ENCODE peak calls at places on chromosomes 13 and 19, in ten cellular contexts. S, H, Z, F, V, B, U, K, A and D are unnamed samples.

GRCh38 chr19:11064831-11065303 is 24.4 kb upstream of the LDLR start:
- DNase-seq in S (no peak), H (peak; percentile 23), Z (no peak), F (no peak), V (no peak), B (no peak), U (no peak), K (no peak), A (no peak), D (no peak)

GRCh38 chr13:111904701-111905608 is 162.0 kb upstream of the SOX1 start:
- DNase-seq in S (no peak), H (no peak), Z (no peak), F (no peak), V (peak; percentile 28), B (peak; percentile 15), U (no peak), K (no peak), A (no peak), D (no peak)

GRCh38 chr19:17406039-17406886 is 833 bp upstream of the BST2 start:
- DNase-seq in S (no peak), H (peak; percentile 86), Z (no peak), F (no peak), V (no peak), B (no peak), U (peak; percentile 13), K (peak; percentile 92), A (no peak), D (no peak)

GRCh38 chr13:75186384-75186783 is 295.6 kb downstream of the TBC1D4 start:
- DNase-seq in S (no peak), H (no peak), Z (no peak), F (no peak), V (no peak), B (no peak), U (no peak), K (no peak), A (no peak), D (no peak)

GRCh38 chr13:64935441-64935840 is 2294.7 kb downstream of the PCDH9 start:
- DNase-seq in S (no peak), H (no peak), Z (no peak), F (no peak), V (no peak), B (no peak), U (no peak), K (no peak), A (no peak), D (no peak)

GRCh38 chr19:11821474-11821873 is 7.4 kb downstream of the ZNF440 start:
- DNase-seq in S (no peak), H (no peak), Z (no peak), F (no peak), V (no peak), B (no peak), U (no peak), K (peak; percentile 51), A (no peak), D (peak; percentile 53)

GRCh38 chr19:10624585-10624984 is 768 bp upstream of the SLC44A2 start:
- DNase-seq in S (peak; percentile 18), H (no peak), Z (peak; percentile 21), F (no peak), V (no peak), B (no peak), U (no peak), K (no peak), A (no peak), D (no peak)

GRCh38 chr13:99303863-99304521 is 3.2 kb downstream of the GPR183 start:
- DNase-seq in S (no peak), H (no peak), Z (peak; percentile 31), F (peak; percentile 36), V (no peak), B (no peak), U (peak; percentile 65), K (peak; percentile 63), A (no peak), D (no peak)

GRCh38 chr13:76790519-76791289 is 95.5 kb downstream of the KCTD12 start:
- DNase-seq in S (no peak), H (no peak), Z (no peak), F (no peak), V (no peak), B (no peak), U (no peak), K (no peak), A (no peak), D (no peak)

GRCh38 chr13:110520431-110521295 is 40.9 kb downstream of the RAB20 start:
- DNase-seq in S (no peak), H (peak; percentile 76), Z (no peak), F (no peak), V (no peak), B (no peak), U (no peak), K (no peak), A (no peak), D (peak; percentile 53)